ENCODE peak calls at places on chromosomes 5 and 9, in seven cellular contexts. A is OCI-LY7, J is midbrain, H is NCI-H1105 treated with DMSO at 0.1 percent for 48 hours, V is neural crest cell, T is nucleus accumbens, E is cardiac septum. X is an unnamed sample.

GRCh38 chr5:33299621-33300208 is 141.1 kb upstream of the TARS1 start:
- DNase-seq in A (peak), J (peak), H (peak), V (no peak), T (no peak), E (no peak), X (peak)

GRCh38 chr9:38227656-38228055 is 158.6 kb upstream of the SHB start:
- DNase-seq in A (peak), J (no peak), H (peak), V (no peak), T (no peak), E (no peak), X (no peak)

GRCh38 chr5:147845618-147846017 is 14.1 kb upstream of the SPINK1 start:
- DNase-seq in A (no peak), J (no peak), H (no peak), V (no peak), T (no peak), E (no peak), X (no peak)

GRCh38 chr9:131523086-131523388 is 8.0 kb downstream of the UCK1 start:
- DNase-seq in A (no peak), J (no peak), H (no peak), V (no peak), T (no peak), E (no peak), X (no peak)

GRCh38 chr9:36174731-36175130 is 5.5 kb downstream of the CCIN start:
- DNase-seq in A (no peak), J (no peak), H (no peak), V (no peak), T (no peak), E (no peak), X (no peak)

GRCh38 chr5:79395296-79395695 is 118.6 kb downstream of the HOMER1 start:
- DNase-seq in A (no peak), J (no peak), H (no peak), V (no peak), T (no peak), E (no peak), X (no peak)

GRCh38 chr5:107673106-107673367 is 2.3 kb upstream of the EFNA5 start:
- DNase-seq in A (peak), J (no peak), H (no peak), V (no peak), T (no peak), E (no peak), X (no peak)

GRCh38 chr5:132748522-132749000 is 1.3 kb downstream of the CCNI2 start:
- DNase-seq in A (no peak), J (no peak), H (no peak), V (no peak), T (no peak), E (no peak), X (peak)

GRCh38 chr5:61896811-61897210 is 409.2 kb upstream of the KIF2A start:
- DNase-seq in A (no peak), J (no peak), H (no peak), V (no peak), T (no peak), E (no peak), X (no peak)

GRCh38 chr9:93262537-93263310 is 78.8 kb downstream of the WNK2 start:
- DNase-seq in A (no peak), J (peak), H (no peak), V (no peak), T (no peak), E (peak), X (no peak)

GRCh38 chr9:130873966-130874365 is 22.6 kb downstream of the QRFP start:
- DNase-seq in A (no peak), J (no peak), H (no peak), V (no peak), T (no peak), E (no peak), X (no peak)

GRCh38 chr9:8750639-8751041 is 951.1 kb upstream of the DMAC1 start:
- DNase-seq in A (no peak), J (no peak), H (no peak), V (no peak), T (no peak), E (no peak), X (no peak)

GRCh38 chr5:72363146-72363802 is 43.1 kb downstream of the PTCD2 start:
- DNase-seq in A (no peak), J (no peak), H (no peak), V (no peak), T (no peak), E (no peak), X (no peak)

GRCh38 chr5:78002690-78003089 is 226.6 kb upstream of the TBCA start:
- DNase-seq in A (no peak), J (no peak), H (peak), V (no peak), T (no peak), E (no peak), X (no peak)

GRCh38 chr5:179732918-179733763 is 519 bp downstream of the MAML1 start:
- DNase-seq in A (peak), J (peak), H (peak), V (peak), T (peak), E (no peak), X (peak)

GRCh38 chr5:124477577-124477976 is 268.9 kb downstream of the ZNF608 start:
- DNase-seq in A (no peak), J (peak), H (no peak), V (no peak), T (no peak), E (no peak), X (no peak)

X was measured in HEK293T.